ENCODE peak calls at places on chromosomes 3 and 15, in eight cellular contexts. I is HCT116, X is tibial nerve, D is breast epithelium, L is suprapubic skin, P is body of pancreas, M is GM12891, V is GM12892. W is an unnamed sample.

GRCh38 chr15:62459875-62460274 is 294.8 kb upstream of the C2CD4B start:
- DNase-seq in I (no peak), X (no peak), D (no peak), L (no peak), P (no peak), M (no peak), V (no peak), W (no peak)

GRCh38 chr15:71143373-71144310 is 28.4 kb downstream of the THSD4 start:
- DNase-seq in I (no peak), X (no peak), D (no peak), L (no peak), P (no peak), M (no peak), V (no peak), W (no peak)

GRCh38 chr3:41751597-41751996 is 210.3 kb downstream of the ULK4 start:
- DNase-seq in I (no peak), X (no peak), D (no peak), L (no peak), P (no peak), M (no peak), V (no peak), W (no peak)

GRCh38 chr15:59168536-59168935 is 38.1 kb upstream of the LDHAL6B start:
- DNase-seq in I (no peak), X (no peak), D (no peak), L (no peak), P (no peak), M (no peak), V (no peak), W (no peak)

GRCh38 chr3:138461696-138462295 is 27.4 kb downstream of the ESYT3 start:
- DNase-seq in I (no peak), X (no peak), D (no peak), L (peak; percentile 59), P (no peak), M (no peak), V (no peak), W (no peak)

GRCh38 chr15:90101130-90101968 is 919 bp downstream of the IDH2 start:
- DNase-seq in I (no peak), X (peak; percentile 37), D (no peak), L (no peak), P (peak; percentile 68), M (no peak), V (no peak), W (no peak)

GRCh38 chr15:79644091-79644490 is 212.0 kb downstream of the MINAR1 start:
- DNase-seq in I (no peak), X (no peak), D (no peak), L (no peak), P (no peak), M (no peak), V (no peak), W (peak; percentile 5)

GRCh38 chr15:69881760-69882159 is 216.0 kb downstream of the TLE3 start:
- DNase-seq in I (no peak), X (no peak), D (no peak), L (no peak), P (no peak), M (peak; percentile 45), V (peak; percentile 46), W (no peak)

GRCh38 chr3:158107508-158108095 is 1.4 kb upstream of the SHOX2 start:
- DNase-seq in I (no peak), X (no peak), D (no peak), L (no peak), P (no peak), M (no peak), V (no peak), W (no peak)

GRCh38 chr3:136267235-136267634 is 17.1 kb downstream of the PCCB start:
- DNase-seq in I (no peak), X (no peak), D (no peak), L (no peak), P (no peak), M (no peak), V (no peak), W (no peak)

GRCh38 chr15:42491540-42492225 is 742 bp upstream of the ZNF106 start:
- DNase-seq in I (no peak), X (no peak), D (no peak), L (no peak), P (no peak), M (no peak), V (no peak), W (no peak)

GRCh38 chr15:88637436-88637835 is 1.4 kb upstream of the ISG20 start:
- DNase-seq in I (no peak), X (no peak), D (no peak), L (no peak), P (no peak), M (no peak), V (no peak), W (no peak)

GRCh38 chr15:88636654-88637053 is 2.2 kb upstream of the ISG20 start:
- DNase-seq in I (no peak), X (no peak), D (no peak), L (no peak), P (no peak), M (no peak), V (no peak), W (no peak)

GRCh38 chr15:88634449-88634848 is 4.4 kb upstream of the ISG20 start:
- DNase-seq in I (no peak), X (no peak), D (no peak), L (no peak), P (no peak), M (no peak), V (no peak), W (no peak)

GRCh38 chr15:88635343-88635742 is 3.5 kb upstream of the ISG20 start:
- DNase-seq in I (no peak), X (no peak), D (no peak), L (no peak), P (no peak), M (no peak), V (no peak), W (no peak)

DNA sequence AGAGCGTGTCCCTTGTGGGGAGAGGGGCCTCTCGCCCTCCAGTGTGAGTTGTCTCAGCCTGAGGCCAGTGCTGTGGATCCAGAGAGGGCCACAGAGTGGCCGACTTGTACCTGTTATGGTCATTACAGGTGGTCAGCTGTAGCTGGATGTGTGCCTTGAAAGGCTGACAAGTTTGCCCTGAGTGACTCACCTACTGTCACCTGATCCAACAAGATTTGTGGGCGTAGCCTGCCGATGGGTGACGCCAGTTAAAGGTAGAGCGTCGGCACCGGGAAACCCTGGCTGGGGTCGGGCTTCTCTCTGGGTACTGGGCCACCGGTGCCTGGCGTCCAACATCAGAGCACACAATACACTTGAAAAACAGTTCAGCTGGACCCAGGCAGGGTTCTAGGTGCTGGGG is 2.8 kb upstream of the ISG20 start:
- DNase-seq in I (peak; percentile 69), X (no peak), D (peak; percentile 73), L (no peak), P (peak; percentile 92), M (no peak), V (no peak), W (no peak)
- TF ChIP-seq POLR2A in I (no peak), X (no peak), D (no peak), L (peak; percentile 9), P (peak; percentile 46), M (no peak), V (peak; percentile 33), W (no peak)

GRCh38 chr15:101472033-101472432 is 17.5 kb downstream of the PCSK6 start:
- DNase-seq in I (no peak), X (no peak), D (no peak), L (no peak), P (no peak), M (no peak), V (no peak), W (no peak)

GRCh38 chr15:101474983-101475382 is 14.5 kb downstream of the PCSK6 start:
- DNase-seq in I (no peak), X (no peak), D (no peak), L (no peak), P (no peak), M (no peak), V (no peak), W (no peak)

GRCh38 chr15:101469520-101470288 is 19.8 kb downstream of the PCSK6 start:
- DNase-seq in I (no peak), X (no peak), D (no peak), L (no peak), P (no peak), M (no peak), V (no peak), W (no peak)

GRCh38 chr15:101474233-101474632 is 15.3 kb downstream of the PCSK6 start:
- DNase-seq in I (no peak), X (no peak), D (no peak), L (no peak), P (no peak), M (no peak), V (no peak), W (no peak)

DNA sequence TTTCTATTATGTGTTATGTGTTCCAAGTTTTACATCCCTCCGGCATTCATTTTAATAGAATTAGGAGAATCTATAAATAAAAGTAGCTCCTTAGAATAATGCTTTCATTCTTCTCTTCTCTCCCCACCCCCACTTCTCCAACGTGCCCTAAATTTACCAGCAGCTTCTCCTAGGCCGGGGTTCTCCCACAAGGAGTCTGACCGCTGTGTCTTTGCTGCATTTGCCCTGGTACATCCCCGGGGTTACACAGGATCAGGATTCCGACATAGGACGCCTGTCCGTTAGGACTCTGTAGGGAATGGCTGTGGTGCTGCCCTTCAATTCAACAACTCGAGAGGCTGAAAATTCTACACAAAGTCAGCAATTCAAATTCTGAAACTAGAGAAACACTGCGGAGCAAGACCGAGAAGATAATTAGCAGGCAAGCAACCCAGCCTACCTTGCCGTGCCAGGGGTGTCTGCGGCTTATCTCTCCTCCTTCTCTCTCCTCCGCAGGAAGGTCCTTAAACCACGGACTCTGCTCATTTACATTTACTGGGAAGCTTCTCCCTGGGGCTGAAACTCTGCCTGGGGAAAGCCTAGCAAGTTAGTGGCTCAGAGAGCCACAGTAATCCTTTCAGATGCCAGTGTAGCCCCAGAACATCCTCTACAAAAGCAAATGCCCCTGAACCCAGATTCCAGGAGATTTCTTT is 18.8 kb downstream of the PCSK6 start:
- DNase-seq in I (no peak), X (no peak), D (no peak), L (no peak), P (no peak), M (no peak), V (no peak), W (no peak)
- TF ChIP-seq POLR2A in I (no peak), X (no peak), D (no peak), L (no peak), P (no peak), M (no peak), V (no peak), W (no peak)

GRCh38 chr3:116103868-116104530 is 341.3 kb downstream of the LSAMP start:
- DNase-seq in I (no peak), X (no peak), D (no peak), L (no peak), P (no peak), M (no peak), V (no peak), W (no peak)
- TF ChIP-seq POLR2A in I (no peak), X (no peak), D (no peak), L (no peak), P (no peak), M (no peak), V (no peak), W (no peak)

DNA sequence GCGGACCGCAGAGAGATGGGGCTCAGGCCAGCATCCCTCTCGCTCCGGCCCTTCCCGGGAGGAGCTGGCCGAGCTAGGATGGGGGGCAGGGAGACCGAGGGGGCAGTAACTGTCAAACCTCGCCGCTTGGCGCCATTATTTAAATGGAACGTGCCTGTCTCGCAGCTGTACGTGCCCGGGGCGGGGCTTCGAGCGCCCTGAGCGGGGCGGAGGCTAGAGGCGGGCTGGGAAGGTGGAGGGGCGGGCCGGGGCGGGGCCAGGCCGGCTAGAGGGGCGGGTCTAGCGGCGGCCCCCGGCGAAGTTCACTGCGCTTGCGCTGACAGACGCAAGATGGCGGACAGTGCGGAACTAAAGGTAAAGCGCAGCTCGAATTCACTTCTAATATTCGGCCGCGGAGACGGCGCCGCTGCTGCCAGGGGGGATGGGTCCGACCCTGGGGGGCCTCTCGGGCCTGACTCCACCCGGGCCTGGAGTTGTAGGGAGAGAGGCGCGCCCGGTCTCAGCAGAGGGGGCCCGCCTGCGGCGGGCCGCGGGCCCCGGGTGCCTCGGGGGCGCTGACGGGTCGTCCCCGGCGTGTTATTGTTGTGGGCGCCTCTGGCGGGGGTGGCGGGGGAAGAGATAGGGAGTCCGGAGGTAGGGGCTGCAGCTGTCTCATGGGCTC is at the start of gene PIAS1:
- DNase-seq in I (peak; percentile 75), X (peak; percentile 86), D (peak; percentile 93), L (peak; percentile 95), P (peak; percentile 97), M (peak; percentile 79), V (peak; percentile 78), W (peak; percentile 65)
- TF ChIP-seq POLR2A in I (peak; percentile 53), X (peak; percentile 95), D (peak; percentile 92), L (peak; percentile 89), P (peak; percentile 93), M (peak; percentile 89), V (peak; percentile 85), W (peak; percentile 80)

W was measured in H54.